ENCODE peak calls at places on chromosomes 11 and 22, in four cellular contexts. One of them, this sample, is unnamed.

GRCh38 chr11:72703281-72704008 is 29.2 kb upstream of the PDE2A start:
- DNase-seq in CD4-positive, CD25-positive, alpha-beta regulatory T cell: no peak
- DNase-seq in heart left ventricle: peak; percentile 84
- DNase-seq in left ventricle myocardium inferior: peak; percentile 84
- DNase-seq in this sample: no peak

GRCh38 chr11:122632178-122632824 is 23.2 kb upstream of the UBASH3B start:
- DNase-seq in heart left ventricle: no peak
- DNase-seq in left ventricle myocardium inferior: no peak
- DNase-seq in CD4-positive, CD25-positive, alpha-beta regulatory T cell: no peak
- DNase-seq in this sample: no peak

GRCh38 chr11:72764503-72764902 is 12.3 kb upstream of the ARAP1 start:
- DNase-seq in heart left ventricle: no peak
- DNase-seq in left ventricle myocardium inferior: no peak
- DNase-seq in CD4-positive, CD25-positive, alpha-beta regulatory T cell: no peak
- DNase-seq in this sample: no peak

GRCh38 chr11:130827697-130828377 is 88.4 kb downstream of the SNX19 start:
- DNase-seq in CD4-positive, CD25-positive, alpha-beta regulatory T cell: no peak
- DNase-seq in left ventricle myocardium inferior: peak; percentile 65
- DNase-seq in heart left ventricle: no peak
- DNase-seq in this sample: peak; percentile 35

GRCh38 chr22:48506506-48507145 is 1321.0 kb downstream of the BRD1 start:
- DNase-seq in heart left ventricle: no peak
- DNase-seq in left ventricle myocardium inferior: no peak
- DNase-seq in CD4-positive, CD25-positive, alpha-beta regulatory T cell: no peak
- DNase-seq in this sample: no peak

GRCh38 chr11:82676483-82677094 is 57.1 kb downstream of the FAM181B start:
- DNase-seq in left ventricle myocardium inferior: no peak
- DNase-seq in heart left ventricle: no peak
- DNase-seq in CD4-positive, CD25-positive, alpha-beta regulatory T cell: no peak
- DNase-seq in this sample: no peak

GRCh38 chr22:38176170-38176741 is 5.4 kb downstream of the PLA2G6 start:
- DNase-seq in left ventricle myocardium inferior: peak; percentile 86
- DNase-seq in heart left ventricle: peak; percentile 84
- DNase-seq in CD4-positive, CD25-positive, alpha-beta regulatory T cell: peak; percentile 18
- DNase-seq in this sample: no peak

GRCh38 chr11:22163394-22163797 is 29.5 kb upstream of the ANO5 start:
- DNase-seq in heart left ventricle: no peak
- DNase-seq in left ventricle myocardium inferior: no peak
- DNase-seq in CD4-positive, CD25-positive, alpha-beta regulatory T cell: no peak
- DNase-seq in this sample: no peak

GRCh38 chr22:43476751-43477150 is 64.9 kb downstream of the MPPED1 start:
- DNase-seq in left ventricle myocardium inferior: no peak
- DNase-seq in CD4-positive, CD25-positive, alpha-beta regulatory T cell: no peak
- DNase-seq in heart left ventricle: no peak
- DNase-seq in this sample: no peak

GRCh38 chr22:19678949-19679348 is 35.4 kb upstream of the SEPTIN5 start:
- DNase-seq in left ventricle myocardium inferior: no peak
- DNase-seq in CD4-positive, CD25-positive, alpha-beta regulatory T cell: no peak
- DNase-seq in heart left ventricle: no peak
- DNase-seq in this sample: no peak

GRCh38 chr11:67615455-67616430 is 9.0 kb downstream of the NDUFV1 start:
- DNase-seq in left ventricle myocardium inferior: no peak
- DNase-seq in heart left ventricle: peak; percentile 69
- DNase-seq in CD4-positive, CD25-positive, alpha-beta regulatory T cell: peak; percentile 43
- DNase-seq in this sample: peak; percentile 4

GRCh38 chr11:61532136-61533038 is 23.8 kb downstream of the LRRC10B start:
- DNase-seq in left ventricle myocardium inferior: no peak
- DNase-seq in heart left ventricle: no peak
- DNase-seq in CD4-positive, CD25-positive, alpha-beta regulatory T cell: peak; percentile 28
- DNase-seq in this sample: peak; percentile 37

GRCh38 chr11:91396243-91397133 is 828.1 kb upstream of the FAT3 start:
- DNase-seq in left ventricle myocardium inferior: no peak
- DNase-seq in heart left ventricle: no peak
- DNase-seq in CD4-positive, CD25-positive, alpha-beta regulatory T cell: no peak
- DNase-seq in this sample: no peak

GRCh38 chr11:64502634-64503033 is 88.4 kb upstream of the SLC22A12 start:
- DNase-seq in CD4-positive, CD25-positive, alpha-beta regulatory T cell: no peak
- DNase-seq in left ventricle myocardium inferior: no peak
- DNase-seq in heart left ventricle: no peak
- DNase-seq in this sample: no peak

GRCh38 chr11:13721760-13722159 is 53.3 kb downstream of the FAR1 start:
- DNase-seq in heart left ventricle: no peak
- DNase-seq in CD4-positive, CD25-positive, alpha-beta regulatory T cell: no peak
- DNase-seq in left ventricle myocardium inferior: no peak
- DNase-seq in this sample: no peak

GRCh38 chr11:84384637-84385227 is 1098.6 kb upstream of the CCDC90B start:
- DNase-seq in heart left ventricle: no peak
- DNase-seq in left ventricle myocardium inferior: no peak
- DNase-seq in CD4-positive, CD25-positive, alpha-beta regulatory T cell: peak; percentile 6
- DNase-seq in this sample: peak; percentile 60

GRCh38 chr11:65945430-65945911 is at the start of gene TSGA10IP:
- DNase-seq in heart left ventricle: no peak
- DNase-seq in left ventricle myocardium inferior: no peak
- DNase-seq in CD4-positive, CD25-positive, alpha-beta regulatory T cell: no peak
- DNase-seq in this sample: no peak

GRCh38 chr11:836700-837099 is 3.9 kb downstream of the CD151 start:
- DNase-seq in CD4-positive, CD25-positive, alpha-beta regulatory T cell: no peak
- DNase-seq in left ventricle myocardium inferior: no peak
- DNase-seq in heart left ventricle: no peak
- DNase-seq in this sample: no peak

GRCh38 chr11:60786811-60787567 is 1.9 kb downstream of the MS4A10 start:
- DNase-seq in CD4-positive, CD25-positive, alpha-beta regulatory T cell: no peak
- DNase-seq in heart left ventricle: peak; percentile 85
- DNase-seq in left ventricle myocardium inferior: peak; percentile 79
- DNase-seq in this sample: peak; percentile 48

GRCh38 chr11:96303067-96303466 is 39.9 kb downstream of the MAML2 start:
- DNase-seq in CD4-positive, CD25-positive, alpha-beta regulatory T cell: no peak
- DNase-seq in left ventricle myocardium inferior: no peak
- DNase-seq in heart left ventricle: no peak
- DNase-seq in this sample: no peak

GRCh38 chr11:15507592-15507991 is 392.9 kb downstream of the INSC start:
- DNase-seq in CD4-positive, CD25-positive, alpha-beta regulatory T cell: no peak
- DNase-seq in left ventricle myocardium inferior: no peak
- DNase-seq in heart left ventricle: no peak
- DNase-seq in this sample: peak; percentile 14

GRCh38 chr11:86954288-86955110 is 696 bp downstream of the FZD4 start:
- DNase-seq in CD4-positive, CD25-positive, alpha-beta regulatory T cell: no peak
- DNase-seq in left ventricle myocardium inferior: no peak
- DNase-seq in heart left ventricle: peak; percentile 69
- DNase-seq in this sample: peak; percentile 68

GRCh38 chr11:12073436-12073835 is 37.0 kb upstream of the MICAL2 start:
- DNase-seq in heart left ventricle: no peak
- DNase-seq in CD4-positive, CD25-positive, alpha-beta regulatory T cell: no peak
- DNase-seq in left ventricle myocardium inferior: no peak
- DNase-seq in this sample: no peak

GRCh38 chr11:111382451-111382850 is 3.4 kb upstream of the POU2AF1 start:
- DNase-seq in heart left ventricle: no peak
- DNase-seq in CD4-positive, CD25-positive, alpha-beta regulatory T cell: no peak
- DNase-seq in left ventricle myocardium inferior: no peak
- DNase-seq in this sample: no peak

GRCh38 chr11:133202816-133203215 is 329.5 kb downstream of the OPCML start:
- DNase-seq in left ventricle myocardium inferior: no peak
- DNase-seq in CD4-positive, CD25-positive, alpha-beta regulatory T cell: no peak
- DNase-seq in heart left ventricle: no peak
- DNase-seq in this sample: no peak

GRCh38 chr11:1162498-1163311 is 5.0 kb downstream of the MUC5AC start:
- DNase-seq in heart left ventricle: peak; percentile 29
- DNase-seq in CD4-positive, CD25-positive, alpha-beta regulatory T cell: no peak
- DNase-seq in left ventricle myocardium inferior: no peak
- DNase-seq in this sample: no peak

GRCh38 chr11:125941606-125942275 is 4.1 kb upstream of the VSIG10L2 start:
- DNase-seq in CD4-positive, CD25-positive, alpha-beta regulatory T cell: peak; percentile 23
- DNase-seq in heart left ventricle: no peak
- DNase-seq in left ventricle myocardium inferior: peak; percentile 61
- DNase-seq in this sample: peak; percentile 65

GRCh38 chr11:30876656-30877371 is 290.7 kb upstream of the MPPED2 start:
- DNase-seq in CD4-positive, CD25-positive, alpha-beta regulatory T cell: no peak
- DNase-seq in left ventricle myocardium inferior: no peak
- DNase-seq in heart left ventricle: no peak
- DNase-seq in this sample: no peak

GRCh38 chr11:8735094-8735493 is 52.5 kb downstream of the RPL27A start:
- DNase-seq in CD4-positive, CD25-positive, alpha-beta regulatory T cell: no peak
- DNase-seq in left ventricle myocardium inferior: no peak
- DNase-seq in heart left ventricle: no peak
- DNase-seq in this sample: no peak

GRCh38 chr11:5348516-5349194 is 2.7 kb upstream of the OR51B6 start:
- DNase-seq in left ventricle myocardium inferior: no peak
- DNase-seq in CD4-positive, CD25-positive, alpha-beta regulatory T cell: no peak
- DNase-seq in heart left ventricle: no peak
- DNase-seq in this sample: no peak

GRCh38 chr22:26977741-26978140 is 320.4 kb downstream of the MIAT start:
- DNase-seq in heart left ventricle: no peak
- DNase-seq in left ventricle myocardium inferior: no peak
- DNase-seq in CD4-positive, CD25-positive, alpha-beta regulatory T cell: no peak
- DNase-seq in this sample: no peak

GRCh38 chr11:125092669-125093068 is 18.8 kb downstream of the TMEM218 start:
- DNase-seq in heart left ventricle: no peak
- DNase-seq in left ventricle myocardium inferior: no peak
- DNase-seq in CD4-positive, CD25-positive, alpha-beta regulatory T cell: no peak
- DNase-seq in this sample: no peak

GRCh38 chr11:110645253-110645652 is 67.0 kb downstream of the ARHGAP20 start:
- DNase-seq in heart left ventricle: no peak
- DNase-seq in left ventricle myocardium inferior: no peak
- DNase-seq in CD4-positive, CD25-positive, alpha-beta regulatory T cell: no peak
- DNase-seq in this sample: no peak

GRCh38 chr11:27274854-27275395 is 88.1 kb downstream of the CCDC34 start:
- DNase-seq in left ventricle myocardium inferior: no peak
- DNase-seq in heart left ventricle: no peak
- DNase-seq in CD4-positive, CD25-positive, alpha-beta regulatory T cell: no peak
- DNase-seq in this sample: no peak

GRCh38 chr22:42695294-42695693 is 25.4 kb downstream of the A4GALT start:
- DNase-seq in CD4-positive, CD25-positive, alpha-beta regulatory T cell: no peak
- DNase-seq in left ventricle myocardium inferior: peak; percentile 64
- DNase-seq in heart left ventricle: no peak
- DNase-seq in this sample: no peak

GRCh38 chr11:120147950-120148270 is 10.0 kb upstream of the TRIM29 start:
- DNase-seq in CD4-positive, CD25-positive, alpha-beta regulatory T cell: no peak
- DNase-seq in heart left ventricle: no peak
- DNase-seq in left ventricle myocardium inferior: no peak
- DNase-seq in this sample: no peak
- H3K27ac ChIP-seq in CD4-positive, CD25-positive, alpha-beta regulatory T cell: no peak overlapping the region
- H3K27ac ChIP-seq in heart left ventricle: no peak overlapping the region
- H3K27ac ChIP-seq in left ventricle myocardium inferior: no peak overlapping the region
- H3K27ac ChIP-seq in this sample: no peak overlapping the region

GRCh38 chr22:46068908-46069481 is 81.3 kb upstream of the PPARA start:
- DNase-seq in left ventricle myocardium inferior: peak; percentile 27
- DNase-seq in CD4-positive, CD25-positive, alpha-beta regulatory T cell: no peak
- DNase-seq in heart left ventricle: no peak
- DNase-seq in this sample: no peak
- H3K27me3 ChIP-seq in left ventricle myocardium inferior: no peaks in the 10 kb centered on the region
- H3K27me3 ChIP-seq in CD4-positive, CD25-positive, alpha-beta regulatory T cell: peaks cover 7% of the 10 kb centered on the region
- H3K27me3 ChIP-seq in heart left ventricle: no peaks in the 10 kb centered on the region
- H3K27me3 ChIP-seq in this sample: no peaks in the 10 kb centered on the region

DNA sequence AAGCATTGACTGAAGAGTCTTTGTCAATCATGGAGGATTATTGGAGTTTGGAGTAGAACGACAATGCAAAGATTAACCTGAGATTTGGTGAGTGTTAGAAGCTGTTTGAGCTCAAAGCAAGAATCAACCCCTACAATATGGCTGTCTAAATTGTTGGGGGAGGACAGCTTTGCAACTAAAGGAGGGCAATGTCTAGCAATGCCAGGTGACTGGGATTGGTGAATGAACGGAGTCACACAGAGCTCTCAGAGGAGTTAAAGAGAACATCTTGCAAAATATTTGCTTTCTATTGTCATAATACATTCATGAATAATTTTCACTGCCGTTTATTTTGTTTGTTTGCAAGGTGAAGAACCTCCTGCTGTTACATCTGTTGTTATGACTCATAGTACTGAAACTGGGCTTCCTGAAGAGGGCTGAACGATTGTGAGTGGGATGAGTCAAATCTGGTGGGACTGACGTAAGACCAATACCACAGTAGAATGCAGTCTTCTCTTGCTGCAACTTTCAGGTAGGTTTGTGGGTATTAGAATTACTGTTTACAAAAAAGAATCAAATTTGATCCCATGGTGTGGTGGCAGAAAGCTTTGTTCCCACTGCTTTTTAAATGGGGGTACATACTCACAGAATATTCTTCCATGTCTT is 281.9 kb downstream of the CADM1 start:
- DNase-seq in left ventricle myocardium inferior: no peak
- DNase-seq in CD4-positive, CD25-positive, alpha-beta regulatory T cell: peak; percentile 65
- DNase-seq in heart left ventricle: no peak
- DNase-seq in this sample: no peak
- H3K4me3 ChIP-seq in left ventricle myocardium inferior: no peak overlapping the region
- H3K4me3 ChIP-seq in CD4-positive, CD25-positive, alpha-beta regulatory T cell: peak overlapping the region; percentile 35
- H3K4me3 ChIP-seq in heart left ventricle: no peak overlapping the region
- H3K4me3 ChIP-seq in this sample: no peak overlapping the region

DNA sequence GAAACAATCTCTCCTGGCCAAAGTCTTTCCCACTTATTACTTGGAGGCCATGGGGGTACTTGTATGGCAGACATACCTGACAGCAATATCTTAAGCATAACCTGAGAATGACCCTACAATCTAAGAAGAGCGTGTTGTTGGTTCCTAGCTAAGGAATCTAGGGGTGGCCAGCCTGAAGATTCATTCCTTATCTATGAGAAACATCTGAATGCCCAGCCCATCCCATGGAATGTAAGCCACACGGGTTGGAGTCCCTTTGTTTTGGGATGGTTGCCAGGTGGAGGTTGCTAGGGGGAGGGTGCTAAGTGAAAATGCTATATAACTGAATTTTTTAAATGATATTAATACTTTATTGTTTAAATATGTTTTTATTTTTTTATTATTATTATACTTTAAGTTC is 725.0 kb downstream of the ETS1 start:
- DNase-seq in heart left ventricle: no peak
- DNase-seq in CD4-positive, CD25-positive, alpha-beta regulatory T cell: no peak
- DNase-seq in left ventricle myocardium inferior: no peak
- DNase-seq in this sample: no peak
- H3K27ac ChIP-seq in heart left ventricle: no peak overlapping the region
- H3K27ac ChIP-seq in CD4-positive, CD25-positive, alpha-beta regulatory T cell: no peak overlapping the region
- H3K27ac ChIP-seq in left ventricle myocardium inferior: no peak overlapping the region
- H3K27ac ChIP-seq in this sample: no peak overlapping the region

DNA sequence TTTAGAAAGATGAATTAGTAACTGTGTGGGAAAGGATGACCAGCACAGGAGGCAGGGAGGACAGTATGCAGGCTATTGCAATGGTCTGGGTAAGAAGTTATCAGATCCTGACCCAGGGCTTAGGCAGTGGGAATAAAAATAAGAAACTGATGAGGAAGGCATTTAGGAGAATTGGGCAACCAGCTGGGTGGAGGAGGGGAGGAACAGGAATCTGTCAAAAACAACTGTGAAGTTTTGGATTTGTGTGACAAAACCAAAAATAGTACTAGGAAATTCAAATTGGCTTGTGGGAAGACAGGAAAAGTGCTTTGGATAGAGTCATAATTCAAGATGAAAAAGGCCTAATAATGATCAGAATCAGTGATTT is 27.9 kb downstream of the MMP13 start:
- DNase-seq in CD4-positive, CD25-positive, alpha-beta regulatory T cell: no peak
- DNase-seq in heart left ventricle: no peak
- DNase-seq in left ventricle myocardium inferior: no peak
- DNase-seq in this sample: no peak
- H3K27me3 ChIP-seq in CD4-positive, CD25-positive, alpha-beta regulatory T cell: peaks cover 2% of the 10 kb centered on the region
- H3K27me3 ChIP-seq in heart left ventricle: no peaks in the 10 kb centered on the region
- H3K27me3 ChIP-seq in left ventricle myocardium inferior: no peaks in the 10 kb centered on the region
- H3K27me3 ChIP-seq in this sample: no peaks in the 10 kb centered on the region

GRCh38 chr11:76599041-76600013 is 71.2 kb downstream of the LRRC32 start:
- DNase-seq in CD4-positive, CD25-positive, alpha-beta regulatory T cell: no peak
- DNase-seq in left ventricle myocardium inferior: no peak
- DNase-seq in heart left ventricle: no peak
- DNase-seq in this sample: no peak
- H3K4me3 ChIP-seq in CD4-positive, CD25-positive, alpha-beta regulatory T cell: no peak overlapping the region
- H3K4me3 ChIP-seq in left ventricle myocardium inferior: no peak overlapping the region
- H3K4me3 ChIP-seq in heart left ventricle: no peak overlapping the region
- H3K4me3 ChIP-seq in this sample: no peak overlapping the region